ENCODE peak calls at places on chromosomes 2 and 18, in five cellular contexts. O is stomach, Y is fibroblast of lung, A is SK-N-SH, K is fibroblast of pulmonary artery. Z is an unnamed sample.

GRCh38 chr2:31319391-31320175 is 85.6 kb downstream of the EHD3 start:
- DNase-seq in O (no peak), Y (no peak), A (no peak), K (peak; percentile 29), Z (no peak)

GRCh38 chr2:230048010-230048671 is 20.6 kb downstream of the SLC16A14 start:
- DNase-seq in O (no peak), Y (peak; percentile 23), A (no peak), K (no peak), Z (no peak)

GRCh38 chr2:209526541-209526940 is 102.7 kb downstream of the MAP2 start:
- DNase-seq in O (no peak), Y (no peak), A (no peak), K (peak; percentile 34), Z (no peak)

GRCh38 chr2:28828382-28828781 is 17.7 kb downstream of the SPDYA start:
- DNase-seq in O (no peak), Y (peak; percentile 50), A (no peak), K (peak; percentile 16), Z (no peak)

GRCh38 chr2:204731996-204732395 is 186.7 kb downstream of the PARD3B start:
- DNase-seq in O (no peak), Y (peak; percentile 86), A (no peak), K (peak; percentile 81), Z (no peak)

GRCh38 chr2:122183890-122184289 is 428.4 kb downstream of the TSN start:
- DNase-seq in O (no peak), Y (no peak), A (no peak), K (no peak), Z (no peak)

GRCh38 chr2:108199726-108200125 is 40.0 kb upstream of the SULT1C3 start:
- DNase-seq in O (no peak), Y (peak; percentile 52), A (no peak), K (no peak), Z (no peak)

GRCh38 chr18:12855886-12856285 is 28.2 kb downstream of the PTPN2 start:
- DNase-seq in O (no peak), Y (no peak), A (no peak), K (no peak), Z (no peak)

GRCh38 chr2:56519806-56520205 is 336.0 kb downstream of the CCDC85A start:
- DNase-seq in O (no peak), Y (peak; percentile 64), A (no peak), K (peak; percentile 3), Z (no peak)

GRCh38 chr2:239926587-239927234 is 98.4 kb downstream of the NDUFA10 start:
- DNase-seq in O (no peak), Y (peak; percentile 35), A (no peak), K (no peak), Z (no peak)

GRCh38 chr2:187390891-187391290 is 57.2 kb downstream of the CALCRL start:
- DNase-seq in O (no peak), Y (peak; percentile 91), A (no peak), K (peak; percentile 81), Z (no peak)

GRCh38 chr2:128538401-128538800 is 219.7 kb upstream of the HS6ST1 start:
- DNase-seq in O (peak; percentile 9), Y (no peak), A (no peak), K (no peak), Z (no peak)

GRCh38 chr2:23940976-23941605 is 828 bp downstream of the UBXN2A start:
- DNase-seq in O (no peak), Y (peak; percentile 53), A (peak; percentile 44), K (peak; percentile 50), Z (no peak)

GRCh38 chr2:85649201-85650190 is 18.5 kb downstream of the SFTPB start:
- DNase-seq in O (no peak), Y (peak; percentile 51), A (no peak), K (peak; percentile 39), Z (no peak)

DNA sequence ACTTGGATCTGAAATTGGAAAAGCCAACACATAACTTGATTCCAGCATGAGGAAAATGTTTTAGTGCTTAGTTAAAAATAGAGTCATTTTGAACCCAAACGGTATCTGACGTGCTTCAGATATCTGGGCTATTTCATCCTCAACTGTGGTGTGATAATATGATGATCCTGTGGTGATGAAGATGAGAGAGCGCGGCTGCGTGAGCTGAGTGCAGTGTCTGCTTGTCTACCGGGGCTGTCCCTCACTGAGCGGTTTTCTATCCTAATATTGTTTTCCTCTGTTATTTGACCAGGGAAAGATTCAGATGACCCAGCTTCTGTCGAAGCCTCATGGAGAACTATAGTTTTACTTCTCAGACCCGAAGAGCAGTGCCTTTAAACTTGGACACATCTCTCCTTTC is 5.8 kb downstream of the TWIST2 start:
- DNase-seq in O (no peak), Y (no peak), A (no peak), K (no peak), Z (no peak)
- H3K4me3 ChIP-seq in O (no peak overlapping the region), Y (no peak overlapping the region), A (no peak overlapping the region), K (no peak overlapping the region), Z (no peak overlapping the region)

GRCh38 chr18:8802031-8802679 is 96.8 kb downstream of the MTCL1 start:
- DNase-seq in O (no peak), Y (peak; percentile 79), A (no peak), K (no peak), Z (no peak)
- TF ChIP-seq CTCF in O (no peak), Y (no peak), A (no peak), K (peak; percentile 13), Z (no peak)

DNA sequence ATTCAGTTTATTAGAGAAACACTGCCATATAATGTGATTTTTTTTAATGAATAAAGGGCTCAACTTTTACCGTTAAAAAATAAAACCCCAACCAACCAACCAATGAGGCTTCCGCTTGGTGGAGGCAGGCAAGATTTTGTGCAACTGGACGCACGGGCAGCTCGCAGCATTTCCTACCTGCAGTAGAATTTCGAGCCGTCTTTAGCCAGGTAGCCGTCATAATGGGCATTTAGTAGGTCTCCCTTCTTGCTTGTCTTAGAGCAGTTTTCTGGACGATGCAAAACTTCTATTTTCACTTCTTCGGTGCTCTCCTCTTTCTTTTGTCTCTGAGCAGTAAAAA is 328 bp downstream of the FKBP7 start:
- DNase-seq in O (no peak), Y (no peak), A (no peak), K (peak; percentile 32), Z (peak; percentile 35)
- H3K4me3 ChIP-seq in O (peak overlapping the region; percentile 67), Y (peak overlapping the region; percentile 99), A (peak overlapping the region; percentile 93), K (peak overlapping the region; percentile 71), Z (peak overlapping the region; percentile 33)

GRCh38 chr2:287471-287885 is 413 bp downstream of the ALKAL2 start:
- DNase-seq in O (peak; percentile 45), Y (peak; percentile 62), A (peak; percentile 87), K (peak; percentile 45), Z (no peak)

GRCh38 chr2:288002-288742 is at the start of gene ALKAL2:
- DNase-seq in O (peak; percentile 39), Y (peak; percentile 25), A (peak; percentile 71), K (peak; percentile 10), Z (peak; percentile 39)

GRCh38 chr2:289362-290089 is 1.6 kb upstream of the ALKAL2 start:
- DNase-seq in O (peak; percentile 59), Y (peak; percentile 9), A (peak; percentile 64), K (peak; percentile 18), Z (peak; percentile 42)

GRCh38 chr2:288743-289361 is 961 bp upstream of the ALKAL2 start:
- DNase-seq in O (no peak), Y (no peak), A (peak; percentile 61), K (no peak), Z (no peak)

DNA sequence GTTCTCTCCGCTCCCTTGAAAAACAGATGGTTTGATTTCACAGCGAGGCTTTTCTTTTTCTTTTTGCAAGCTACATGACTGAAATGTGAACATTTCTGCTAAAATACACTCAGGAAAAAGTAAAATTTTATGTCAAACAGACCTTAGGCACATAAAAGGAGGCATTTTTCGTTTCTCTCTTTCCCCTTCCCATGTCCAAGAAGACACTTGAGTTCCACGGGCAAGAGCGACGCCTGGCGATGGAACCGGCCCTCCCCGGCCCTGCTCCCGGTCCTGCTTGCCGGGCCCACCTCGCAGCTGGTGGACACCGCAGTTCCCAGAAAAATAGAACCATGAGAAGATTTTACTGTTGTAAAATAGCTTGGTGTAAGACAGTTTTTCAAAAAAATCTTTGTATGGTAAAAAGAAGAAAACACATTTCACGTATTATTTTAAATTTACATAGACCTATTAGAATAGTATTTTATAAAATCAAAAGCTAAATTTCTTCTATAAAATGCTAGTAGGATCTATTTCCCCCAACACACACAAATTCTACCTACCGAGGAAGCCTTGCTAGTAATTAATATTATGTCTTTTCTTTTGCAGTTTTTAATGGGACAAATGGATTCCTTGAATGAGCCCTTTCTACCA is 2.3 kb upstream of the ALKAL2 start:
- DNase-seq in O (peak; percentile 79), Y (peak; percentile 73), A (peak; percentile 83), K (peak; percentile 82), Z (peak; percentile 84)
- TF ChIP-seq CTCF in O (peak; percentile 83), Y (peak; percentile 94), A (peak; percentile 59), K (peak; percentile 78), Z (peak; percentile 46)

DNA sequence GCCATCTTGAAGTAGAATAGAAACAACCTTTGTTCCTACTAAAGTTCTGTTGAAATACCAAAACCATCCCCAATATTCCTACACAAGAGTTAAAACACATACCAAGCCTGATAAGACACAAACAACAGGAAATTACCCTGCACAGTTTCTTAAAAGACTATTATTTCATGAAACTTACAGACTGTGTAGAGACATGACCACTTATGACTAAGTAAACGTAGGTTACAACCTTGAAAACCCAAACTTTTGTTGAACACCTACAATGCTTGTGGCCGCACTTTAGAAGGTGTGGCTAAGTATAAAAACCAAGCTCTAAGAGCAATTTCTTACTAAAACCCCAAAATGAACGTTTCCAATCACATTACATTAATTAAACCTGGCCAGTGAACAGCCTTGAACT is 2.0 kb downstream of the SMAD2 start:
- DNase-seq in O (no peak), Y (peak; percentile 51), A (no peak), K (peak; percentile 87), Z (no peak)
- H3K4me3 ChIP-seq in O (peak overlapping the region; percentile 86), Y (peak overlapping the region; percentile 88), A (peak overlapping the region; percentile 81), K (peak overlapping the region; percentile 92), Z (no peak overlapping the region)